ENCODE peak calls at places on chromosome 2, in ten cellular contexts. I, R, E, Z, M, D, O, W, K and G are unnamed samples.

GRCh38 chr2:27014771-27015433 is 17.9 kb upstream of the TMEM214 start:
- DNase-seq in I (no peak), R (no peak), E (no peak), Z (peak; percentile 21), M (no peak), D (no peak), O (no peak), W (peak; percentile 50), K (no peak), G (no peak)

GRCh38 chr2:96869281-96869823 is 528 bp downstream of the SEMA4C start:
- DNase-seq in I (peak; percentile 90), R (peak; percentile 87), E (peak; percentile 83), Z (peak; percentile 95), M (peak; percentile 44), D (peak; percentile 72), O (peak; percentile 74), W (peak; percentile 87), K (peak; percentile 82), G (no peak)

GRCh38 chr2:66432801-66433694 is 1.9 kb upstream of the MEIS1 start:
- DNase-seq in I (peak; percentile 90), R (peak; percentile 85), E (peak; percentile 96), Z (peak; percentile 95), M (peak; percentile 93), D (peak; percentile 70), O (peak; percentile 98), W (peak; percentile 94), K (peak; percentile 95), G (peak; percentile 88)

GRCh38 chr2:44275915-44276279 is 617 bp downstream of the SLC3A1 start:
- DNase-seq in I (no peak), R (no peak), E (no peak), Z (no peak), M (peak; percentile 14), D (no peak), O (peak; percentile 36), W (no peak), K (no peak), G (peak; percentile 18)

GRCh38 chr2:212136216-212136795 is 402.3 kb downstream of the ERBB4 start:
- DNase-seq in I (no peak), R (no peak), E (no peak), Z (no peak), M (no peak), D (no peak), O (peak; percentile 15), W (no peak), K (no peak), G (peak; percentile 24)

GRCh38 chr2:126781206-126781605 is 117.5 kb upstream of the TEX51 start:
- DNase-seq in I (no peak), R (no peak), E (no peak), Z (peak; percentile 35), M (no peak), D (no peak), O (no peak), W (no peak), K (no peak), G (no peak)

GRCh38 chr2:100784681-100785080 is 35.3 kb upstream of the NPAS2 start:
- DNase-seq in I (no peak), R (no peak), E (no peak), Z (no peak), M (no peak), D (no peak), O (no peak), W (no peak), K (no peak), G (no peak)

GRCh38 chr2:160613466-160614153 is 120.0 kb upstream of the RBMS1 start:
- DNase-seq in I (no peak), R (no peak), E (no peak), Z (no peak), M (peak; percentile 76), D (no peak), O (peak; percentile 91), W (no peak), K (no peak), G (peak; percentile 91)

GRCh38 chr2:110101280-110101844 is 14.3 kb downstream of the MALL start:
- DNase-seq in I (peak; percentile 94), R (peak; percentile 96), E (peak; percentile 66), Z (peak; percentile 99), M (peak; percentile 100), D (peak; percentile 94), O (peak; percentile 100), W (peak; percentile 96), K (peak; percentile 79), G (peak; percentile 99)

GRCh38 chr2:237996041-237996593 is 29.3 kb downstream of the UBE2F start:
- DNase-seq in I (no peak), R (no peak), E (no peak), Z (peak; percentile 70), M (peak; percentile 14), D (no peak), O (peak; percentile 84), W (no peak), K (no peak), G (no peak)

GRCh38 chr2:209147981-209148380 is 275.9 kb upstream of the MAP2 start:
- DNase-seq in I (no peak), R (no peak), E (no peak), Z (no peak), M (no peak), D (no peak), O (no peak), W (no peak), K (no peak), G (peak; percentile 29)

GRCh38 chr2:239234151-239234825 is 166.5 kb downstream of the HDAC4 start:
- DNase-seq in I (no peak), R (no peak), E (no peak), Z (no peak), M (no peak), D (no peak), O (no peak), W (no peak), K (no peak), G (no peak)

GRCh38 chr2:20533993-20534591 is 87.2 kb downstream of the RHOB start:
- DNase-seq in I (no peak), R (no peak), E (no peak), Z (no peak), M (no peak), D (no peak), O (no peak), W (no peak), K (no peak), G (no peak)

GRCh38 chr2:65079017-65079416 is 22.8 kb downstream of the CEP68 start:
- DNase-seq in I (no peak), R (no peak), E (no peak), Z (no peak), M (no peak), D (no peak), O (no peak), W (no peak), K (no peak), G (no peak)

GRCh38 chr2:161606327-161606726 is 17.9 kb upstream of the SLC4A10 start:
- DNase-seq in I (no peak), R (no peak), E (no peak), Z (no peak), M (no peak), D (no peak), O (no peak), W (no peak), K (no peak), G (no peak)

DNA sequence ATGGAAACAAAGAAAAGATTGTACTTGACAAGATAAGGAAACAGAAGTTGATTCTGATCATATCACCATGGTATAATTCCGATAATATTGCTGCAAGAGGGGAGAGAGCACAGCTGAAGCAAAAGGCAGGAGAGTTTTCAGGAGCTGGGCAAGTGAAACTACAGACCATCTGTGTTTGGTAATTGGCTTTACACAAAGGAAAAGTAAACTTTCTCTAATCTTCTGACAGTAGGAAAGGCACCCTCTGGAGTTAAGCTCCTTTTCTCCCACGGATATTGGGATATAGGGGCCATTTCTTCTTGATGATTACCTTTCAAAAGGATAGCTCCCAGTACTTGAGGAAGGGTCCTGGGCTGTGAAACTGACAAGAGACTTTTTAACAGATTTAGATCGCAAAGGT is 29.9 kb upstream of the REG3A start:
- DNase-seq in I (no peak), R (no peak), E (no peak), Z (no peak), M (no peak), D (no peak), O (no peak), W (no peak), K (peak; percentile 38), G (no peak)
- H3K4me3 ChIP-seq in I (no peak overlapping the region), R (no peak overlapping the region), E (no peak overlapping the region), Z (no peak overlapping the region), M (no peak overlapping the region), D (no peak overlapping the region), O (no peak overlapping the region), W (no peak overlapping the region), K (peak overlapping the region; percentile 21), G (no peak overlapping the region)

GRCh38 chr2:241150660-241151530 is 628 bp downstream of the PPP1R7 start:
- DNase-seq in I (no peak), R (no peak), E (no peak), Z (no peak), M (no peak), D (peak; percentile 52), O (peak; percentile 51), W (peak; percentile 30), K (no peak), G (peak; percentile 35)

GRCh38 chr2:241148891-241149674 is at the start of gene PASK:
- DNase-seq in I (peak; percentile 94), R (peak; percentile 91), E (peak; percentile 99), Z (peak; percentile 96), M (peak; percentile 97), D (peak; percentile 96), O (peak; percentile 92), W (peak; percentile 96), K (peak; percentile 96), G (peak; percentile 95)

GRCh38 chr2:241148239-241148638 is 1.0 kb downstream of the PASK start:
- DNase-seq in I (no peak), R (no peak), E (no peak), Z (no peak), M (no peak), D (no peak), O (no peak), W (peak; percentile 4), K (no peak), G (no peak)

GRCh38 chr2:241149675-241149924 is 328 bp upstream of the PASK start:
- DNase-seq in I (no peak), R (no peak), E (no peak), Z (no peak), M (no peak), D (no peak), O (no peak), W (no peak), K (no peak), G (no peak)

GRCh38 chr2:241149925-241150659 is at the start of gene PPP1R7:
- DNase-seq in I (peak; percentile 95), R (peak; percentile 94), E (peak; percentile 99), Z (peak; percentile 96), M (peak; percentile 94), D (peak; percentile 96), O (peak; percentile 90), W (peak; percentile 97), K (peak; percentile 95), G (peak; percentile 88)
- TF ChIP-seq CTCF in I (no peak), R (no peak), E (no peak), Z (peak; percentile 14), M (no peak), D (no peak), O (peak; percentile 25), W (no peak), K (no peak), G (peak; percentile 17)

GRCh38 chr2:230174466-230174865 is 45.3 kb downstream of the SP110 start:
- DNase-seq in I (no peak), R (no peak), E (no peak), Z (no peak), M (no peak), D (no peak), O (no peak), W (no peak), K (no peak), G (no peak)
- H3K36me3 ChIP-seq in I (peaks cover 38% of the 10 kb centered on the region), R (no peaks in the 10 kb centered on the region), E (no peaks in the 10 kb centered on the region), Z (peaks cover 82% of the 10 kb centered on the region), M (peaks cover 3% of the 10 kb centered on the region), D (peaks cover 14% of the 10 kb centered on the region), O (no peaks in the 10 kb centered on the region), W (no peaks in the 10 kb centered on the region), K (peaks cover 9% of the 10 kb centered on the region), G (no peaks in the 10 kb centered on the region)

GRCh38 chr2:60317831-60318230 is 235.6 kb downstream of the BCL11A start:
- DNase-seq in I (no peak), R (no peak), E (peak; percentile 57), Z (no peak), M (no peak), D (no peak), O (no peak), W (no peak), K (no peak), G (peak; percentile 35)
- H3K4me3 ChIP-seq in I (no peak overlapping the region), R (peak overlapping the region; percentile 9), E (no peak overlapping the region), Z (no peak overlapping the region), M (no peak overlapping the region), D (no peak overlapping the region), O (no peak overlapping the region), W (peak overlapping the region; percentile 36), K (no peak overlapping the region), G (no peak overlapping the region)